ENCODE peak calls at places on chromosome 6, in six cellular contexts. One of them, this sample, is unnamed.
A peak's percentile ranks its signal among the peaks of the same experiment; 100 is the strongest.

GRCh38 chr6:103826209-103826608 is 1033.5 kb downstream of the HACE1 start:
- DNase-seq in fibroblast of lung: no peak
- DNase-seq in esophagus squamous epithelium: no peak
- DNase-seq in CD8-positive, alpha-beta T cell: no peak
- DNase-seq in cardiac fibroblast: no peak
- DNase-seq in endothelial cell: no peak
- DNase-seq in this sample: no peak

GRCh38 chr6:53623497-53623896 is 42.1 kb downstream of the KLHL31 start:
- DNase-seq in fibroblast of lung: peak; percentile 64
- DNase-seq in esophagus squamous epithelium: no peak
- DNase-seq in CD8-positive, alpha-beta T cell: no peak
- DNase-seq in cardiac fibroblast: peak; percentile 67
- DNase-seq in endothelial cell: no peak
- DNase-seq in this sample: peak; percentile 65

GRCh38 chr6:129744201-129744879 is 34.4 kb upstream of the ARHGAP18 start:
- DNase-seq in fibroblast of lung: peak; percentile 93
- DNase-seq in esophagus squamous epithelium: no peak
- DNase-seq in CD8-positive, alpha-beta T cell: no peak
- DNase-seq in cardiac fibroblast: peak; percentile 80
- DNase-seq in endothelial cell: no peak
- DNase-seq in this sample: peak; percentile 90

GRCh38 chr6:25608562-25609174 is 43.3 kb upstream of the SCGN start:
- DNase-seq in fibroblast of lung: no peak
- DNase-seq in esophagus squamous epithelium: no peak
- DNase-seq in CD8-positive, alpha-beta T cell: no peak
- DNase-seq in cardiac fibroblast: no peak
- DNase-seq in endothelial cell: no peak
- DNase-seq in this sample: no peak

GRCh38 chr6:170067257-170067656 is 223.6 kb downstream of the DLL1 start:
- DNase-seq in fibroblast of lung: no peak
- DNase-seq in esophagus squamous epithelium: no peak
- DNase-seq in CD8-positive, alpha-beta T cell: peak; percentile 43
- DNase-seq in cardiac fibroblast: no peak
- DNase-seq in endothelial cell: no peak
- DNase-seq in this sample: no peak

GRCh38 chr6:45109551-45109950 is 218.6 kb upstream of the RUNX2 start:
- DNase-seq in fibroblast of lung: no peak
- DNase-seq in esophagus squamous epithelium: no peak
- DNase-seq in CD8-positive, alpha-beta T cell: no peak
- DNase-seq in cardiac fibroblast: no peak
- DNase-seq in endothelial cell: no peak
- DNase-seq in this sample: no peak

GRCh38 chr6:53795254-53795701 is 473 bp downstream of the LRRC1 start:
- DNase-seq in fibroblast of lung: no peak
- DNase-seq in esophagus squamous epithelium: no peak
- DNase-seq in CD8-positive, alpha-beta T cell: no peak
- DNase-seq in cardiac fibroblast: peak; percentile 42
- DNase-seq in endothelial cell: no peak
- DNase-seq in this sample: peak; percentile 49

GRCh38 chr6:6723316-6723715 is 134.8 kb downstream of the LY86 start:
- DNase-seq in fibroblast of lung: no peak
- DNase-seq in esophagus squamous epithelium: no peak
- DNase-seq in CD8-positive, alpha-beta T cell: no peak
- DNase-seq in cardiac fibroblast: no peak
- DNase-seq in endothelial cell: no peak
- DNase-seq in this sample: no peak

GRCh38 chr6:143802833-143803565 is 40.1 kb upstream of the LTV1 start:
- DNase-seq in fibroblast of lung: peak; percentile 47
- DNase-seq in esophagus squamous epithelium: no peak
- DNase-seq in CD8-positive, alpha-beta T cell: no peak
- DNase-seq in cardiac fibroblast: peak; percentile 59
- DNase-seq in endothelial cell: no peak
- DNase-seq in this sample: no peak

GRCh38 chr6:72699142-72699541 is 77.3 kb downstream of the KCNQ5 start:
- DNase-seq in fibroblast of lung: no peak
- DNase-seq in esophagus squamous epithelium: no peak
- DNase-seq in CD8-positive, alpha-beta T cell: no peak
- DNase-seq in cardiac fibroblast: no peak
- DNase-seq in endothelial cell: no peak
- DNase-seq in this sample: no peak

GRCh38 chr6:31799781-31800180 is 4.2 kb upstream of the VARS1 start:
- DNase-seq in fibroblast of lung: no peak
- DNase-seq in esophagus squamous epithelium: no peak
- DNase-seq in CD8-positive, alpha-beta T cell: no peak
- DNase-seq in cardiac fibroblast: no peak
- DNase-seq in endothelial cell: no peak
- DNase-seq in this sample: no peak

GRCh38 chr6:11869656-11870340 is 91.2 kb upstream of the ADTRP start:
- DNase-seq in fibroblast of lung: peak; percentile 96
- DNase-seq in esophagus squamous epithelium: no peak
- DNase-seq in CD8-positive, alpha-beta T cell: no peak
- DNase-seq in cardiac fibroblast: peak; percentile 22
- DNase-seq in endothelial cell: no peak
- DNase-seq in this sample: peak; percentile 57

GRCh38 chr6:122043421-122043820 is 356.0 kb upstream of the HSF2 start:
- DNase-seq in fibroblast of lung: no peak
- DNase-seq in esophagus squamous epithelium: no peak
- DNase-seq in CD8-positive, alpha-beta T cell: no peak
- DNase-seq in cardiac fibroblast: no peak
- DNase-seq in endothelial cell: no peak
- DNase-seq in this sample: no peak

GRCh38 chr6:122778961-122779671 is 400 bp upstream of the FABP7 start:
- DNase-seq in fibroblast of lung: no peak
- DNase-seq in esophagus squamous epithelium: no peak
- DNase-seq in CD8-positive, alpha-beta T cell: no peak
- DNase-seq in cardiac fibroblast: no peak
- DNase-seq in endothelial cell: peak; percentile 9
- DNase-seq in this sample: no peak

GRCh38 chr6:42334870-42335269 is 116.9 kb downstream of the TRERF1 start:
- DNase-seq in fibroblast of lung: no peak
- DNase-seq in esophagus squamous epithelium: no peak
- DNase-seq in CD8-positive, alpha-beta T cell: no peak
- DNase-seq in cardiac fibroblast: no peak
- DNase-seq in endothelial cell: no peak
- DNase-seq in this sample: no peak

GRCh38 chr6:42336431-42336830 is 115.3 kb downstream of the TRERF1 start:
- DNase-seq in fibroblast of lung: no peak
- DNase-seq in esophagus squamous epithelium: no peak
- DNase-seq in CD8-positive, alpha-beta T cell: no peak
- DNase-seq in cardiac fibroblast: no peak
- DNase-seq in endothelial cell: no peak
- DNase-seq in this sample: no peak

GRCh38 chr6:42337985-42338572 is 113.6 kb downstream of the TRERF1 start:
- DNase-seq in fibroblast of lung: no peak
- DNase-seq in esophagus squamous epithelium: no peak
- DNase-seq in CD8-positive, alpha-beta T cell: no peak
- DNase-seq in cardiac fibroblast: no peak
- DNase-seq in endothelial cell: no peak
- DNase-seq in this sample: peak; percentile 22

GRCh38 chr6:42333622-42334021 is 116.0 kb upstream of the MRPS10 start:
- DNase-seq in fibroblast of lung: no peak
- DNase-seq in esophagus squamous epithelium: no peak
- DNase-seq in CD8-positive, alpha-beta T cell: no peak
- DNase-seq in cardiac fibroblast: no peak
- DNase-seq in endothelial cell: no peak
- DNase-seq in this sample: no peak

DNA sequence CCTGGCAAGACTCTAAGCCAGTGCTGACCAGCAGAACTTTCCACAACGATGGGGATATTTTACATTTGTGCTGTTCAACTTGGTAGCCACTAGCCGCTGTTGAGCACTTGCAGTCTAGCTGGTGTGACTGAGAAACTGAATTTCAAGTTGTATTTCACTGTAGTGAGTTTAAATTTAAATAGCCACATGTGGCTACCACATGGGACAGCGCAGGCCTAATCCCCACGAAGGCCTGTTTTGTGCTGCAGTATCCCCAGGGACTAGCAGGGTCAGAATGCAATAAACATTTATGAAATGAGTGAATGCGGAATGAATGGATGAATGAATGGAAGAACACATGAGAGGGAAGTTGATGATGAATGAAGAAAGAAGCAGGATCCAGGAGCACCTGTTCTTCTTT is 115.8 kb downstream of the TRERF1 start:
- DNase-seq in fibroblast of lung: no peak
- DNase-seq in esophagus squamous epithelium: no peak
- DNase-seq in CD8-positive, alpha-beta T cell: no peak
- DNase-seq in cardiac fibroblast: no peak
- DNase-seq in endothelial cell: no peak
- DNase-seq in this sample: no peak
- TF ChIP-seq CTCF in fibroblast of lung: no peak
- TF ChIP-seq CTCF in esophagus squamous epithelium: no peak
- TF ChIP-seq CTCF in CD8-positive, alpha-beta T cell: no peak
- TF ChIP-seq CTCF in cardiac fibroblast: no peak
- TF ChIP-seq CTCF in endothelial cell: no peak
- TF ChIP-seq CTCF in this sample: no peak

GRCh38 chr6:147222160-147222838 is 18.1 kb downstream of the STXBP5 start:
- DNase-seq in fibroblast of lung: peak; percentile 80
- DNase-seq in esophagus squamous epithelium: no peak
- DNase-seq in CD8-positive, alpha-beta T cell: no peak
- DNase-seq in cardiac fibroblast: peak; percentile 57
- DNase-seq in endothelial cell: no peak
- DNase-seq in this sample: peak; percentile 24
- TF ChIP-seq CTCF in fibroblast of lung: peak; percentile 45
- TF ChIP-seq CTCF in esophagus squamous epithelium: peak; percentile 43
- TF ChIP-seq CTCF in CD8-positive, alpha-beta T cell: peak; percentile 58
- TF ChIP-seq CTCF in cardiac fibroblast: peak; percentile 56
- TF ChIP-seq CTCF in endothelial cell: peak; percentile 71
- TF ChIP-seq CTCF in this sample: peak; percentile 27

GRCh38 chr6:89638320-89639195 is at the start of gene LYRM2:
- DNase-seq in fibroblast of lung: peak; percentile 93
- DNase-seq in esophagus squamous epithelium: peak; percentile 73
- DNase-seq in CD8-positive, alpha-beta T cell: peak; percentile 95
- DNase-seq in cardiac fibroblast: peak; percentile 95
- DNase-seq in endothelial cell: peak; percentile 92
- DNase-seq in this sample: peak; percentile 95
- TF ChIP-seq CTCF in fibroblast of lung: no peak
- TF ChIP-seq CTCF in esophagus squamous epithelium: no peak
- TF ChIP-seq CTCF in CD8-positive, alpha-beta T cell: no peak
- TF ChIP-seq CTCF in cardiac fibroblast: peak; percentile 15
- TF ChIP-seq CTCF in endothelial cell: no peak
- TF ChIP-seq CTCF in this sample: no peak

DNA sequence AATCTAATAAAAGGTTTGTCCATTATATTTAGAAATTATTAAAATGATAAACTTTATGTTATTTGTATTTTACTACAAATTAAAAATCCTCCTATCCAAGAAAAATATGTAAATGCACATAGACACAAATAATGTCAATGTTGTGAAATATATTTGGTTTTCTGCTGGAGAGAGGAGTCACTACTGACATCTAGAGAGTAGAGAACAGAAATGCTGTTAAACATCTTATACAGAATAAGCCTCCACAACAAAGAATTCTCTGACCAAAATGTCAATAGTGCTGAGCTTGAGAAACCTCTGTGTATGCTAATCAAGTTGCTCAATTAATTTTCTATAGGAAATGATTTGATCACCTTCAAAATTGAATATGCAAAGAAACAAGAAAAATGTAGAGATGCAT is 12.4 kb downstream of the HTR1B start:
- DNase-seq in fibroblast of lung: peak; percentile 44
- DNase-seq in esophagus squamous epithelium: no peak
- DNase-seq in CD8-positive, alpha-beta T cell: no peak
- DNase-seq in cardiac fibroblast: peak; percentile 64
- DNase-seq in endothelial cell: no peak
- DNase-seq in this sample: peak; percentile 46
- TF ChIP-seq CTCF in fibroblast of lung: peak; percentile 24
- TF ChIP-seq CTCF in esophagus squamous epithelium: no peak
- TF ChIP-seq CTCF in CD8-positive, alpha-beta T cell: no peak
- TF ChIP-seq CTCF in cardiac fibroblast: peak; percentile 33
- TF ChIP-seq CTCF in endothelial cell: no peak
- TF ChIP-seq CTCF in this sample: peak; percentile 58

DNA sequence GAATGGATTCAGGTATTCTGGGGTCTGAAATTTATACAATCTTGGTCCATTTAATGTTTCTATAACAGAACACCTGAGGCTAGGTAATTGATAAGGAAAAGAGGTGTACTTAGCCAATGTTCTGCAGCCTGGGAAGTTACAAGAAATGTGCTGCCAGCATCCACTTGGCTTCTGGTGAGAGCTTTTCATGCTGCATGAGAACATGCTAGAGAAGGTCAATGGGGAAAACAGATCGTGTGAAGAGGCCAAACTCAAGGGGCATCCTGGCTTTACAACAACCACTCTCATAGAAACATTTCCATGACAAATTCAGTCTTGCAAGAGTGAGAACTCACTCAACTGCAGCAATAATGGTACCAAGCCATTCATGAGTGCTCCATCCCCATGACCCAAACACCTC is 16.8 kb downstream of the IL22RA2 start:
- DNase-seq in fibroblast of lung: no peak
- DNase-seq in esophagus squamous epithelium: no peak
- DNase-seq in CD8-positive, alpha-beta T cell: no peak
- DNase-seq in cardiac fibroblast: no peak
- DNase-seq in endothelial cell: no peak
- DNase-seq in this sample: no peak
- TF ChIP-seq CTCF in fibroblast of lung: no peak
- TF ChIP-seq CTCF in esophagus squamous epithelium: no peak
- TF ChIP-seq CTCF in CD8-positive, alpha-beta T cell: no peak
- TF ChIP-seq CTCF in cardiac fibroblast: no peak
- TF ChIP-seq CTCF in endothelial cell: no peak
- TF ChIP-seq CTCF in this sample: no peak

GRCh38 chr6:139373154-139373927 is 1.1 kb downstream of the CITED2 start:
- DNase-seq in fibroblast of lung: peak; percentile 57
- DNase-seq in esophagus squamous epithelium: peak; percentile 30
- DNase-seq in CD8-positive, alpha-beta T cell: peak; percentile 86
- DNase-seq in cardiac fibroblast: peak; percentile 55
- DNase-seq in endothelial cell: peak; percentile 63
- DNase-seq in this sample: peak; percentile 63
- TF ChIP-seq CTCF in fibroblast of lung: peak; percentile 22
- TF ChIP-seq CTCF in esophagus squamous epithelium: peak; percentile 50
- TF ChIP-seq CTCF in CD8-positive, alpha-beta T cell: peak; percentile 33
- TF ChIP-seq CTCF in cardiac fibroblast: peak; percentile 15
- TF ChIP-seq CTCF in endothelial cell: peak; percentile 25
- TF ChIP-seq CTCF in this sample: peak; percentile 29

DNA sequence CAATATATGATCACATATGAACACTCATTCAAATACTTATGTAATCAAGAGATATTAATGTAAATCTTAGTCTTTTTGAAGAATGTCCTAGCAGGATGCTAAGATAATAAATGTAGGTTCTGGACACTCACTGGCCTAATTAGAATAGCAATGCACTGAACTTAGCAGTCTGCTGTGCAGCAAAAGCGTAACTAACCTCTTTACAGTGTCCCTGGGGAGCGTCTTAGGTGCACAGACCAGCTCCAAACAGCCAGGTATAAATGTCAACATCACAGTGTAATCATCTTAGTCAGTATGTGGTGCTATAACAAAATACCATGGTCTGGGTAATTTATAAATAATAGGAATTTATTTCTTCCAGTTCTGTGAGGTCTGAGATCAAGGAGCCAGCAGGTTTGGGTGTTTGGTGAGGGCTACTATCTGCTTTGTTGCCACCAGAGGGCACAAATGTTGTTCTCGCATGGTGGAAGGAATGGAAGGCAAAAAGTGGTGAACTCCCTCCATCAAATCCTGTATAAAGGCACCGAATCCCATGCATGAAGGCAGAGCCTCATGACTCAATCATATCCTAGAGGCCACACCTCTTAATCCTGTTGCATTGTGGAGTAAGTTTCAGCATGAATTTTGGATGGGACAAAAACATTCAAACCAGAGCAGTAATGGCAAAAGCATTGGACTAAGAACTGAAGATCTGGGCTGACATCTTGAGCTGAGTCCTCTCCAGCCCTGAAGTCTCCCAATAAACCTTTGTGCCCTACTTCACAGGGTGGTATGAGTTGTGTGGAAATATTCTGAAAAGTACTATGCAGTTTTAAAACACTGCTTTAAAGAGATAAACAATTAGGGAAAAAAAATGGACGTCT is 41.8 kb upstream of the FOXO3 start:
- DNase-seq in fibroblast of lung: peak; percentile 25
- DNase-seq in esophagus squamous epithelium: no peak
- DNase-seq in CD8-positive, alpha-beta T cell: no peak
- DNase-seq in cardiac fibroblast: peak; percentile 51
- DNase-seq in endothelial cell: peak; percentile 18
- DNase-seq in this sample: peak; percentile 48
- TF ChIP-seq CTCF in fibroblast of lung: peak; percentile 46
- TF ChIP-seq CTCF in esophagus squamous epithelium: peak; percentile 23
- TF ChIP-seq CTCF in CD8-positive, alpha-beta T cell: no peak
- TF ChIP-seq CTCF in cardiac fibroblast: peak; percentile 50
- TF ChIP-seq CTCF in endothelial cell: peak; percentile 68
- TF ChIP-seq CTCF in this sample: peak; percentile 20

This sample was measured in MCF 10A.